ENCODE peak calls at places on chromosome 21, in eight cellular contexts. Q is heart left ventricle; Y is hepatocyte; G is uterus; R is pancreas; W is body of pancreas; E is psoas muscle; Z is CD8-positive, alpha-beta memory T cell. U is an unnamed sample.
A peak's percentile ranks its signal among the peaks of the same experiment; 100 is the strongest.

GRCh38 chr21:37341254-37341960 is 25.2 kb upstream of the DYRK1A start:
- DNase-seq in Q (no peak), Y (no peak), G (no peak), R (no peak), W (no peak), E (no peak), Z (no peak), U (no peak)

GRCh38 chr21:25409992-25410391 is 197.3 kb downstream of the MRPL39 start:
- DNase-seq in Q (no peak), Y (no peak), G (no peak), R (no peak), W (no peak), E (no peak), Z (no peak), U (no peak)

GRCh38 chr21:42981862-42982261 is 7.5 kb downstream of the PKNOX1 start:
- DNase-seq in Q (no peak), Y (no peak), G (no peak), R (no peak), W (no peak), E (no peak), Z (no peak), U (no peak)

GRCh38 chr21:41958886-41959563 is 5.2 kb upstream of the C2CD2 start:
- DNase-seq in Q (no peak), Y (no peak), G (no peak), R (no peak), W (no peak), E (peak; percentile 69), Z (no peak), U (no peak)

GRCh38 chr21:37402251-37402867 is 35.8 kb downstream of the DYRK1A start:
- DNase-seq in Q (no peak), Y (no peak), G (no peak), R (no peak), W (no peak), E (no peak), Z (no peak), U (no peak)

GRCh38 chr21:25639167-25639921 is at the start of gene JAM2:
- DNase-seq in Q (peak; percentile 63), Y (peak; percentile 52), G (peak; percentile 66), R (no peak), W (peak; percentile 16), E (peak; percentile 64), Z (peak; percentile 40), U (peak; percentile 42)

GRCh38 chr21:43333301-43334062 is 93.4 kb downstream of the SIK1 start:
- DNase-seq in Q (peak; percentile 57), Y (peak; percentile 88), G (no peak), R (peak; percentile 41), W (peak; percentile 47), E (peak; percentile 58), Z (no peak), U (no peak)

GRCh38 chr21:36788116-36788515 is 89.2 kb downstream of the SIM2 start:
- DNase-seq in Q (no peak), Y (peak; percentile 72), G (no peak), R (no peak), W (no peak), E (no peak), Z (no peak), U (no peak)

GRCh38 chr21:24976238-24976637 is 631.0 kb downstream of the MRPL39 start:
- DNase-seq in Q (no peak), Y (no peak), G (no peak), R (no peak), W (no peak), E (no peak), Z (no peak), U (no peak)

GRCh38 chr21:27571706-27572105 is 604.8 kb upstream of the ADAMTS5 start:
- DNase-seq in Q (no peak), Y (no peak), G (no peak), R (no peak), W (no peak), E (no peak), Z (no peak), U (no peak)

GRCh38 chr21:36873511-36873910 is 93.0 kb downstream of the HLCS start:
- DNase-seq in Q (no peak), Y (no peak), G (no peak), R (no peak), W (no peak), E (no peak), Z (no peak), U (no peak)

GRCh38 chr21:36347962-36348328 is 27.9 kb downstream of the MORC3 start:
- DNase-seq in Q (no peak), Y (no peak), G (no peak), R (no peak), W (no peak), E (no peak), Z (no peak), U (no peak)

GRCh38 chr21:37062592-37062933 is 10.3 kb downstream of the PIGP start:
- DNase-seq in Q (no peak), Y (no peak), G (no peak), R (no peak), W (no peak), E (no peak), Z (no peak), U (no peak)

GRCh38 chr21:42571391-42572150 is 57.9 kb downstream of the SLC37A1 start:
- DNase-seq in Q (no peak), Y (no peak), G (peak; percentile 3), R (no peak), W (peak; percentile 9), E (peak; percentile 37), Z (no peak), U (no peak)

GRCh38 chr21:37459575-37459974 is 93.0 kb downstream of the DYRK1A start:
- DNase-seq in Q (no peak), Y (no peak), G (no peak), R (no peak), W (no peak), E (no peak), Z (no peak), U (no peak)

GRCh38 chr21:38995071-38995669 is 188.1 kb downstream of the PSMG1 start:
- DNase-seq in Q (no peak), Y (no peak), G (no peak), R (no peak), W (no peak), E (no peak), Z (no peak), U (no peak)

GRCh38 chr21:38994014-38994413 is 188.3 kb downstream of the ETS2 start:
- DNase-seq in Q (no peak), Y (no peak), G (no peak), R (no peak), W (no peak), E (no peak), Z (no peak), U (no peak)

GRCh38 chr21:38990424-38990794 is 184.7 kb downstream of the ETS2 start:
- DNase-seq in Q (no peak), Y (no peak), G (no peak), R (no peak), W (no peak), E (no peak), Z (no peak), U (no peak)

GRCh38 chr21:38993561-38993960 is 187.8 kb downstream of the ETS2 start:
- DNase-seq in Q (peak; percentile 77), Y (peak; percentile 71), G (peak; percentile 58), R (peak; percentile 23), W (peak; percentile 50), E (no peak), Z (no peak), U (no peak)

GRCh38 chr21:38992737-38993136 is 187.0 kb downstream of the ETS2 start:
- DNase-seq in Q (no peak), Y (no peak), G (no peak), R (no peak), W (no peak), E (no peak), Z (no peak), U (no peak)
- H3K4me1 ChIP-seq in Q (peaks cover 64% of the 10 kb centered on the region), Y (peaks cover 50% of the 10 kb centered on the region), G (peaks cover 5% of the 10 kb centered on the region), R (peaks cover 12% of the 10 kb centered on the region), W (peaks cover 18% of the 10 kb centered on the region), E (peaks cover 50% of the 10 kb centered on the region), Z (no peaks in the 10 kb centered on the region), U (no peaks in the 10 kb centered on the region)

DNA sequence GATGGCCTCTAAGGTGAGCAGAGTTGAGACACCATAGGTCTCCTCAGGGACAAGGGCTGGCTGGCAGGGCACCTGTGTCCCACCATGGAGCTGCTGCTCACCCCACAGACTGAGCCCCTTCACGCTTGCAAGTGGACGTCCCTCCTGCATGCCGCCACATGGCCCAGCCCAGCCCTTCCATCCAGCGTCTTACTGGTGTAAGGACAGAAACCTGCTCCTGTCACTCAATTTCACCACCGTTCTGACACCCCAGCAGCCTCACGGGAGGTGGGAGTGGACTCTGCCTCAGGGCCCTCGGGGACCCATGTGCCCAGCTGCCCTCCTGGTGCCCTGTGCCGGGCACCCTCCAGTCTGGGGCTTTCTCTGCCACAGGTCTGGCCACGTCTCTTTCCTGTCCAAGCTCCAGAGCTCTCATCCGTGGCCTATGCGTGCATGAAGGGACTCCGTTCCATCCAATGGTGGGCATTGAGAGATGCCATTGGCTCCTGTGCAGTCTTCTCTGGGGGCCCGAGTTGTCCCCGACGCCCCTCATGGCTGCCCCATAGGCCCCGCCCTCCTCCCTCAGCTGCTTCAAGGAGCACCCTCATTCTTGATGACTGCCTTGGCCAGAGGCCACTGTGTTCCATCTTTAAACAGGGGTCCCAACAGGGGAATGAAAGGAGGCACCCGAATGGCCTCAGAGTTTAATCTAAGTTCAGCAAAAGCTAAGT is 42.6 kb upstream of the COL6A1 start:
- DNase-seq in Q (no peak), Y (no peak), G (no peak), R (no peak), W (no peak), E (peak; percentile 50), Z (no peak), U (no peak)
- H3K9me3 ChIP-seq in Q (no peaks in the 10 kb centered on the region), Y (no peaks in the 10 kb centered on the region), G (no peaks in the 10 kb centered on the region), R (no peaks in the 10 kb centered on the region), W (no peaks in the 10 kb centered on the region), E (peaks cover 8% of the 10 kb centered on the region), Z (no peaks in the 10 kb centered on the region), U (no peaks in the 10 kb centered on the region)

GRCh38 chr21:45301521-45302081 is 13.9 kb upstream of the POFUT2 start:
- DNase-seq in Q (no peak), Y (no peak), G (no peak), R (no peak), W (no peak), E (peak; percentile 46), Z (no peak), U (no peak)

GRCh38 chr21:45299026-45299863 is 11.6 kb upstream of the POFUT2 start:
- DNase-seq in Q (peak; percentile 69), Y (no peak), G (peak; percentile 17), R (no peak), W (peak; percentile 9), E (peak; percentile 37), Z (no peak), U (no peak)

GRCh38 chr21:45300786-45301520 is 13.3 kb upstream of the POFUT2 start:
- DNase-seq in Q (no peak), Y (no peak), G (peak; percentile 21), R (no peak), W (peak; percentile 11), E (peak; percentile 48), Z (no peak), U (no peak)

GRCh38 chr21:45302082-45303061 is 14.7 kb upstream of the POFUT2 start:
- DNase-seq in Q (peak; percentile 88), Y (no peak), G (peak; percentile 80), R (no peak), W (peak; percentile 10), E (peak; percentile 82), Z (peak; percentile 48), U (peak; percentile 52)

GRCh38 chr21:45299864-45300785 is 12.4 kb upstream of the POFUT2 start:
- DNase-seq in Q (peak; percentile 20), Y (no peak), G (peak; percentile 19), R (no peak), W (peak; percentile 12), E (peak; percentile 40), Z (no peak), U (no peak)
- H3K4me1 ChIP-seq in Q (peaks cover 39% of the 10 kb centered on the region), Y (peaks cover 20% of the 10 kb centered on the region), G (no peaks in the 10 kb centered on the region), R (no peaks in the 10 kb centered on the region), W (peaks cover 12% of the 10 kb centered on the region), E (peaks cover under 1% of the 10 kb centered on the region), Z (peaks cover 23% of the 10 kb centered on the region), U (peaks cover 37% of the 10 kb centered on the region)

GRCh38 chr21:19621837-19622496 is 1218.4 kb upstream of the TMPRSS15 start:
- DNase-seq in Q (no peak), Y (no peak), G (no peak), R (peak; percentile 26), W (peak; percentile 20), E (no peak), Z (no peak), U (no peak)
- H3K9me3 ChIP-seq in Q (no peaks in the 10 kb centered on the region), Y (no peaks in the 10 kb centered on the region), G (no peaks in the 10 kb centered on the region), R (no peaks in the 10 kb centered on the region), W (no peaks in the 10 kb centered on the region), E (no peaks in the 10 kb centered on the region), Z (no peaks in the 10 kb centered on the region), U (no peaks in the 10 kb centered on the region)